ENCODE peak calls at places on chromosomes 2 and 18, in ten cellular contexts. Y is astrocyte of the spinal cord, K is fibroblast of lung, X is hepatocyte, M is GM13977, L is OCI-LY7, H is progenitor cell of endocrine pancreas, O is fibroblast of villous mesenchyme, P is cardiac muscle cell, S is fibroblast of pulmonary artery. R is an unnamed sample.

GRCh38 chr2:75087726-75088125 is 111.6 kb downstream of the TACR1 start:
- DNase-seq in L (no peak), H (no peak), S (no peak), K (no peak), O (no peak), P (no peak), X (no peak), M (no peak), Y (no peak), R (no peak)

GRCh38 chr18:76801567-76802505 is 20.5 kb upstream of the ZNF236 start:
- DNase-seq in O (peak; percentile 49), H (peak; percentile 56), X (peak; percentile 72), Y (peak; percentile 50), P (peak; percentile 54), L (peak; percentile 14), M (peak; percentile 91), S (peak; percentile 56), K (peak; percentile 40), R (no peak)

GRCh38 chr2:64330691-64331429 is 123.1 kb upstream of the LGALSL start:
- DNase-seq in Y (peak; percentile 88), O (peak; percentile 91), K (peak; percentile 94), M (peak; percentile 23), S (peak; percentile 95), P (peak; percentile 94), L (peak; percentile 92), X (peak; percentile 95), H (peak; percentile 76), R (peak; percentile 69)

GRCh38 chr2:196315388-196316049 is 144.1 kb upstream of the STK17B start:
- DNase-seq in M (no peak), X (no peak), P (peak; percentile 39), H (no peak), K (peak; percentile 30), L (no peak), O (no peak), S (peak; percentile 37), Y (peak; percentile 46), R (peak; percentile 63)

GRCh38 chr18:21080576-21080975 is 31.0 kb downstream of the ROCK1 start:
- DNase-seq in P (no peak), K (no peak), S (no peak), X (no peak), M (no peak), Y (no peak), H (no peak), L (no peak), O (no peak), R (no peak)

GRCh38 chr2:191351921-191352320 is 106.7 kb downstream of the MYO1B start:
- DNase-seq in P (no peak), Y (peak; percentile 69), H (no peak), L (no peak), O (no peak), X (no peak), M (no peak), K (peak; percentile 71), S (peak; percentile 10), R (no peak)

GRCh38 chr18:24063121-24063731 is 48.7 kb downstream of the TTC39C start:
- DNase-seq in Y (peak; percentile 68), L (no peak), P (peak; percentile 39), M (no peak), O (peak; percentile 11), H (no peak), X (no peak), S (peak; percentile 16), K (peak; percentile 62), R (no peak)

GRCh38 chr2:171056307-171056706 is 104.4 kb downstream of the TLK1 start:
- DNase-seq in O (peak; percentile 9), H (no peak), M (no peak), K (no peak), X (no peak), Y (peak; percentile 40), S (peak; percentile 40), P (peak; percentile 15), L (no peak), R (peak; percentile 25)

GRCh38 chr2:96088340-96089335 is 27.7 kb downstream of the ADRA2B start:
- DNase-seq in X (no peak), M (no peak), S (no peak), L (no peak), K (no peak), Y (no peak), H (peak; percentile 4), P (no peak), O (no peak), R (no peak)

GRCh38 chr2:153495725-153496124 is 17.2 kb upstream of the RPRM start:
- DNase-seq in P (no peak), M (no peak), Y (no peak), L (no peak), X (no peak), K (no peak), H (no peak), S (no peak), O (no peak), R (no peak)

GRCh38 chr18:36544036-36544725 is 246.7 kb downstream of the FHOD3 start:
- DNase-seq in M (no peak), H (no peak), L (no peak), O (no peak), X (no peak), K (no peak), S (no peak), Y (peak; percentile 62), P (no peak), R (no peak)

GRCh38 chr2:218260742-218261423 is at the start of gene GPBAR1:
- DNase-seq in M (no peak), H (no peak), Y (no peak), L (no peak), K (no peak), X (peak; percentile 67), P (no peak), S (no peak), O (no peak), R (no peak)

GRCh38 chr2:237291138-237291792 is 122.7 kb downstream of the COL6A3 start:
- DNase-seq in L (no peak), P (peak; percentile 100), O (peak; percentile 100), S (peak; percentile 100), K (peak; percentile 99), M (no peak), Y (peak; percentile 100), H (no peak), X (peak; percentile 96), R (peak; percentile 98)

DNA sequence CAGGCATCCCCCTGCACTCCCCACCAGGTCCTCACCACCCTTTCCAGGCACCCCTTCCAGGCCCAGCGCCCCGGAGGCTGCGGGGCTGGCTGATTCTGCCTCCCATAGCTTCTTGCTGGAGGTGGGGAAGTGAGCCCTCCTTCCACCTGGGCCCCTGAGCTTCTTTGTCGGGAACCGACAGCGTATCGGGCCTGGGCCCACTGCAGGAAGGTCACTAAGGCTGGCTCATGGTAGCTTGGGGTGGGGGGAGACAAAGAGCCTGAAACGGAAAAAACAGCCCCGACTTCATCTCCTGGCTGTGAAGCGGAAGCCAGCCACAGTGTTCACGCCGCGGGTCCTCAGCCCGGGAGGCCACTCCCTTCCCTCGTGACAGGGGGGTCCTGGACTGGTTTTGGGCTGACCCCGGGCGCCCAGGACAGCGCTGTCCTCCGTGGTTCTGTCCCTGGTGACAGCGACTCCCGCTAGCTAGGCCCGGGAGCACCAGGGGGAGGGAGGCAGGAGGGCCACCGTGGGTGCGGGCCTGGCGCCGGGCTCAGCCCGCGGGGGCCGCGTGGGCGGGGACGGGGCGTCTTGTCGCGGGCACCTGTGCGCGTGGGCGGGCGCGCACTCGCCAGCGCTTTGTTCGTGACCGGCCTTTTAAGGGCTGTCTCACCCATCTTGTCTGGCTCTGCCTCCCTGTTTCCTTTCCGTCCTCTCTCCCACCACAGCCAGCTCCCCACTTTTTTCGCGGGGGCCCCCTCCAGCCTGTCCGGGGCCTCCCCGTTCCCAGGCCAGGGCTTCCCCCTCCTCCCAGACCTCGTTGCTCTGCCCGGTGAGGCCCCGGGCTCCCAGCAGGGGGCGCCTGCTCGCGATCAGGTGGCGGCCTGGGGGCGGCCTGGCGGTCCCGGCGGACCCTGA is 64.9 kb downstream of the DNMT3A start:
- DNase-seq in O (peak; percentile 13), P (peak; percentile 42), S (no peak), K (no peak), H (peak; percentile 66), Y (no peak), X (peak; percentile 55), L (peak; percentile 38), M (peak; percentile 92), R (no peak)
- TF ChIP-seq CTCF in O (peak; percentile 56), P (peak; percentile 66), S (peak; percentile 30), K (peak; percentile 40), H (peak; percentile 78), Y (peak; percentile 66), X (peak; percentile 58), L (peak; percentile 84), M (peak; percentile 92), R (peak; percentile 76)

GRCh38 chr18:69865656-69866241 is 81.9 kb downstream of the CD226 start:
- DNase-seq in P (no peak), Y (no peak), L (no peak), X (no peak), H (no peak), K (no peak), M (no peak), O (no peak), S (no peak), R (no peak)

DNA sequence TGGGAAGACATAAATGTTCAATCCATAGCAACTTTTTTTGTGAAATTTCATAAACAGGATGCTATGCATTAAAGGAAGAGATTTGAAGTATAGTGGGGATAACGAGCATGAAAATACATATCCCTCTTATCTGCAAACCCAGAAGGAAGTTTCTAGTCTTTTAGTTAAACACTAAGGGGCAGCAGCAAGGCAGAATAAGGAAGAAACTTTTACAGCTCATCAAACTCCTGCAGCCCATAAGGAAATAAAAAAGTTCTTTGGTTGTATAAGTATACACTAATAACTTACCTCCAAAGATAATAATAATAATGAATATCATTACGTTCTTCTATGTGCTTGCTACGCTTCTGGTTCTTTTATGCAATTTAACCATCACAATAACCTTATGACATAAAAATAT is 81.4 kb downstream of the CD226 start:
- DNase-seq in M (no peak), P (no peak), H (no peak), S (no peak), O (no peak), X (no peak), K (no peak), Y (no peak), L (no peak), R (no peak)
- TF ChIP-seq CTCF in M (no peak), P (no peak), H (no peak), S (no peak), O (no peak), X (no peak), K (no peak), Y (no peak), L (no peak), R (no peak)

GRCh38 chr18:48244530-48244929 is 164.7 kb downstream of the ZBTB7C start:
- DNase-seq in X (no peak), H (no peak), Y (no peak), S (no peak), K (no peak), O (no peak), M (no peak), P (no peak), L (no peak), R (no peak)
- TF ChIP-seq CTCF in X (no peak), H (no peak), Y (no peak), S (no peak), K (no peak), O (no peak), M (no peak), P (no peak), L (no peak), R (no peak)

GRCh38 chr18:80022613-80023012 is 11.6 kb upstream of the RBFA start:
- DNase-seq in O (peak; percentile 41), L (peak; percentile 54), H (no peak), X (no peak), K (peak; percentile 50), P (peak; percentile 43), Y (peak; percentile 41), S (peak; percentile 44), M (no peak), R (no peak)

GRCh38 chr18:80026363-80026762 is 7.9 kb upstream of the RBFA start:
- DNase-seq in X (no peak), M (no peak), O (no peak), L (no peak), Y (no peak), P (no peak), H (no peak), S (no peak), K (no peak), R (no peak)

GRCh38 chr18:80023173-80023572 is 11.1 kb upstream of the RBFA start:
- DNase-seq in L (peak; percentile 19), P (no peak), Y (no peak), O (no peak), X (no peak), S (peak; percentile 6), H (no peak), K (no peak), M (no peak), R (no peak)
- TF ChIP-seq CTCF in L (peak; percentile 75), P (peak; percentile 25), Y (peak; percentile 37), O (peak; percentile 20), X (peak; percentile 17), S (peak; percentile 32), H (peak; percentile 24), K (peak; percentile 40), M (peak; percentile 29), R (peak; percentile 72)

R was measured in HFFc6.